ENCODE peak calls at places on chromosomes 3 and 15, in four cellular contexts. W is A673, I is heart right ventricle, O is cardiac muscle cell. B is an unnamed sample.
A peak's percentile ranks its signal among the peaks of the same experiment; 100 is the strongest.

GRCh38 chr3:127439621-127440020 is 150.9 kb downstream of the TPRA1 start:
- DNase-seq in W (no peak), O (no peak), I (no peak), B (no peak)

GRCh38 chr3:16520636-16521579 is 7.4 kb upstream of the RFTN1 start:
- DNase-seq in W (no peak), O (peak; percentile 13), I (no peak), B (no peak)

GRCh38 chr3:173933113-173933512 is 535.6 kb downstream of the NLGN1 start:
- DNase-seq in O (no peak), I (no peak), W (peak; percentile 12), B (no peak)

GRCh38 chr3:5153074-5153473 is 31.0 kb downstream of the ARL8B start:
- DNase-seq in O (no peak), I (no peak), W (no peak), B (no peak)

GRCh38 chr15:32864841-32865240 is 147.0 kb downstream of the GREM1 start:
- DNase-seq in W (no peak), I (no peak), O (no peak), B (no peak)

GRCh38 chr3:17233398-17233800 is 348.6 kb downstream of the PLCL2 start:
- DNase-seq in W (peak; percentile 66), I (no peak), O (peak; percentile 71), B (no peak)

GRCh38 chr3:49839193-49839809 is 17.1 kb downstream of the TRAIP start:
- DNase-seq in W (peak; percentile 68), O (peak; percentile 83), I (peak; percentile 82), B (peak; percentile 93)

GRCh38 chr3:42519568-42519962 is 17.1 kb downstream of the VIPR1 start:
- DNase-seq in O (no peak), W (no peak), I (no peak), B (no peak)

GRCh38 chr3:182183716-182184430 is 472.1 kb downstream of the SOX2 start:
- DNase-seq in I (no peak), O (no peak), W (peak; percentile 95), B (no peak)

GRCh38 chr3:15300318-15301078 is 31.9 kb downstream of the SH3BP5 start:
- DNase-seq in I (no peak), O (no peak), W (peak; percentile 36), B (no peak)

GRCh38 chr3:106345353-106346027 is 476.7 kb upstream of the CBLB start:
- DNase-seq in W (peak; percentile 34), I (no peak), O (no peak), B (no peak)

GRCh38 chr15:37490707-37491106 is 390.4 kb upstream of the MEIS2 start:
- DNase-seq in O (no peak), W (no peak), I (no peak), B (peak; percentile 34)

GRCh38 chr3:160343132-160343531 is 55.9 kb downstream of the IFT80 start:
- DNase-seq in W (peak; percentile 48), O (peak; percentile 11), I (no peak), B (no peak)

GRCh38 chr3:55621648-55622047 is 134.5 kb upstream of the WNT5A start:
- DNase-seq in W (no peak), O (no peak), I (no peak), B (no peak)

GRCh38 chr3:112027839-112028238 is 6.7 kb upstream of the TMPRSS7 start:
- DNase-seq in O (peak; percentile 75), I (no peak), W (no peak), B (no peak)

GRCh38 chr3:13768453-13768852 is 111.4 kb downstream of the WNT7A start:
- DNase-seq in W (no peak), I (no peak), O (no peak), B (no peak)

GRCh38 chr3:13771496-13771895 is 108.4 kb downstream of the WNT7A start:
- DNase-seq in O (no peak), W (no peak), I (no peak), B (no peak)

GRCh38 chr3:13772321-13772745 is 107.5 kb downstream of the WNT7A start:
- DNase-seq in I (no peak), W (no peak), O (no peak), B (no peak)

GRCh38 chr3:13769422-13769821 is 110.4 kb downstream of the WNT7A start:
- DNase-seq in O (no peak), W (no peak), I (no peak), B (no peak)

GRCh38 chr3:13770390-13771169 is 109.3 kb downstream of the WNT7A start:
- DNase-seq in O (peak; percentile 16), W (no peak), I (no peak), B (no peak)
- H3K27me3 ChIP-seq in O (no peaks in the 10 kb centered on the region), W (no peaks in the 10 kb centered on the region), I (no peaks in the 10 kb centered on the region), B (no peaks in the 10 kb centered on the region)

DNA sequence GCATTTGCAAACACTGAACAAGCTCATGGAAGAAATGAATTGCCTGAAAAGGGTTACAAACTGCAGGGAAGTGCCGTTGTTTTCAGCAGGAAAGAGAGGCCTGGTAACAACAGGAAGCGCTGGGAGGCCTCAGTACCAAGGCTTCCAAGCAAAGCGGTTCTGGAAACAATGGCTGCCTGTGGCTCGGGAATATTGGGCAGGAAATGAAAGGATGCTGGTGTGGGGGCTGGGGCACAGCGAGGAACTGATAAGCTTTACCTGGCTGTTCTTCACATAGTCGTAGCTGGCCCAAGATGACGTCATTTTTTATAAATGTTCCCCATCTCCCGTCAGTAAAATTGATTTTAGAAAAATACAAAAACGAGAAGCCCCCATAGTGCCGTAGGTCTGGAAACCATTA is 55.9 kb downstream of the ARHGAP31 start:
- DNase-seq in W (peak; percentile 38), I (peak; percentile 31), O (no peak), B (no peak)
- H3K4me1 ChIP-seq in W (peaks cover 37% of the 10 kb centered on the region), I (peaks cover 6% of the 10 kb centered on the region), O (peaks cover 48% of the 10 kb centered on the region), B (no peaks in the 10 kb centered on the region)

GRCh38 chr15:73926191-73927002 is at the start of gene LOXL1:
- DNase-seq in W (peak; percentile 91), I (peak; percentile 77), O (peak; percentile 84), B (peak; percentile 89)
- H3K27me3 ChIP-seq in W (no peaks in the 10 kb centered on the region), I (no peaks in the 10 kb centered on the region), O (no peaks in the 10 kb centered on the region), B (no peaks in the 10 kb centered on the region)

GRCh38 chr15:66763186-66764066 is 61.4 kb downstream of the SMAD6 start:
- DNase-seq in W (peak; percentile 75), I (peak; percentile 93), O (peak; percentile 76), B (peak; percentile 96)
- H3K4me1 ChIP-seq in W (peaks cover 75% of the 10 kb centered on the region), I (peaks cover 39% of the 10 kb centered on the region), O (peaks cover 87% of the 10 kb centered on the region), B (peaks cover 7% of the 10 kb centered on the region)

GRCh38 chr15:89494006-89494405 is 2.4 kb downstream of the RHCG start:
- DNase-seq in W (no peak), I (no peak), O (no peak), B (no peak)

GRCh38 chr15:89490550-89491315 is 5.7 kb downstream of the RHCG start:
- DNase-seq in I (no peak), W (no peak), O (no peak), B (no peak)

GRCh38 chr15:89492934-89493631 is 3.3 kb downstream of the RHCG start:
- DNase-seq in W (no peak), I (no peak), O (no peak), B (no peak)

GRCh38 chr15:89490081-89490480 is 6.3 kb downstream of the RHCG start:
- DNase-seq in I (no peak), W (no peak), O (no peak), B (no peak)

DNA sequence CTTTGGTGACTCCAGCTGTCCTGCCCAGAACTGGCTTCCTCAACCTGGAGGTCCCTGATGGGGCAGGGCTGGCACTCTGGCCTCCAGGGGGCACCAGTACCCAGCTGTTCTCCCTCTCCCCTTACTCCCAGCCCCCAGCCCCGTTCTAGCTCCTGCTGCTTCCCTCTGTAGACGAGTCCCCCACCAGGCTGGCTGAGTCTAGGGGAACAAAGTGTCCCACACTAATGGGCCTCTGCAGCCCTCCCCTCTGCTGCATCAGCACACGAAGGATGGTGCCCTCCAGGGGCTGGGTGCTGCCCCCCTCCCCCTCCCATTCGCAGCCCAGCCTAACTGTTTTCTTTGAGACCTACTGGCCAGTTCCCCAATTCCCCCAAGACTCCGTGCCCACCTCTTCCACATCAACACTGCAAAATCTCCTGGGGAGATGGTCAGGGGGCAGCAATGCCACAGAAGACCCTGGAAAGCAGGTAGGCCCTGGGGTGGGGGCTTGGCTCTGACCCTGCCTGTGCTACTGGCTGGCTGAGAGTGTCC is 4.2 kb downstream of the RHCG start:
- DNase-seq in W (no peak), O (peak; percentile 41), I (no peak), B (no peak)
- H3K27me3 ChIP-seq in W (peaks cover 6% of the 10 kb centered on the region), O (peaks cover 45% of the 10 kb centered on the region), I (no peaks in the 10 kb centered on the region), B (no peaks in the 10 kb centered on the region)

GRCh38 chr15:98951493-98952320 is 55.9 kb downstream of the PGPEP1L start:
- DNase-seq in O (no peak), I (no peak), W (no peak), B (no peak)
- H3K4me1 ChIP-seq in O (no peaks in the 10 kb centered on the region), I (peaks cover 20% of the 10 kb centered on the region), W (no peaks in the 10 kb centered on the region), B (peaks cover 2% of the 10 kb centered on the region)

DNA sequence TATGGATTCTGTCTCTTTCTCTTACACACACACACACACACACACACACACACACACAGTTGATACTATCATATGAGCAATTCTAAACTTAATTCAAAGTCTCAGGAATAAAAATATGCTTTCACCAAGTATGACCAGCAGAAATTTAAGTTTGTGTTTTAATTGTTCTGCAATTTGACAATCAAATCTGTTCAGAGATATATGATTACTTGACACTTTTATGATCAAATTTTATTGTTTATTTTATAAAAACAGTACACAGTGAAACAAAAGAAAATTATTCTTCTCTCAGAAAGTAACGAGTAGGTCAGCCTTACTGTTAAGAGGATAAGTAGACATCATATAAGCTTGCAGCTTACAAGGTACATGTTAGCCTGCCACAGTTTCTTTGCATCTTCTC is 114.3 kb downstream of the NEK10 start:
- DNase-seq in I (no peak), O (no peak), W (no peak), B (no peak)
- H3K27me3 ChIP-seq in I (no peaks in the 10 kb centered on the region), O (no peaks in the 10 kb centered on the region), W (no peaks in the 10 kb centered on the region), B (no peaks in the 10 kb centered on the region)

GRCh38 chr3:33388374-33389100 is 51.7 kb downstream of the UBP1 start:
- DNase-seq in I (no peak), O (no peak), W (peak; percentile 12), B (no peak)

GRCh38 chr3:33386631-33387030 is 53.6 kb downstream of the UBP1 start:
- DNase-seq in W (no peak), I (no peak), O (no peak), B (no peak)

GRCh38 chr3:33380653-33381052 is 59.6 kb downstream of the UBP1 start:
- DNase-seq in W (no peak), O (no peak), I (no peak), B (no peak)

GRCh38 chr3:33385423-33385822 is 54.8 kb downstream of the UBP1 start:
- DNase-seq in W (no peak), O (no peak), I (no peak), B (no peak)

DNA sequence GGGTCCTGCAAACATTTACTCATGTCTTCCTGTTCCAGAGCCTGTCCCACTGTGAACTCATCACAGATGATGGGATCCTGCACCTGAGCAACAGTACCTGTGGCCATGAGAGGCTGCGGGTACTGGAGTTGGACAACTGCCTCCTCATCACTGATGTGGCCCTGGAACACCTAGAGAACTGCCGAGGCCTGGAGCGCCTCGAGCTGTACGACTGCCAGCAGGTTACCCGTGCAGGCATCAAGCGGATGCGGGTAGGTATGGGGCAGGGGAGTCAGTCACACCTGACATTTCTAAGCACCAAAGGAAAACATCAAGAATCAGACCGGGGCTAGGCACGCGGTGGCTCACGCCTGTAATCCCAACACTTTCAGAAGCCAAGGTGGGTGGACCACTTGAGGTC is 56.3 kb downstream of the UBP1 start:
- DNase-seq in O (no peak), W (no peak), I (no peak), B (no peak)
- H3K4me1 ChIP-seq in O (no peaks in the 10 kb centered on the region), W (peaks cover 7% of the 10 kb centered on the region), I (no peaks in the 10 kb centered on the region), B (no peaks in the 10 kb centered on the region)